ENCODE peak calls at places on chromosomes 16 and 17, in ten cellular contexts. One of them, this sample, is unnamed.
A peak's percentile ranks its signal among the peaks of the same experiment; 100 is the strongest.

GRCh38 chr17:57356722-57357391 is 100.5 kb downstream of the MSI2 start:
- DNase-seq in mammary epithelial cell: no peak
- DNase-seq in coronary artery: no peak
- DNase-seq in neural progenitor cell: peak; percentile 74
- DNase-seq in thoracic aorta: no peak
- DNase-seq in fibroblast of lung: peak; percentile 42
- DNase-seq in tibial nerve: no peak
- DNase-seq in OCI-LY7: peak; percentile 96
- DNase-seq in body of pancreas: no peak
- DNase-seq in heart right ventricle: no peak
- DNase-seq in this sample: no peak

GRCh38 chr17:79672496-79672895 is 58.2 kb upstream of the ENPP7 start:
- DNase-seq in mammary epithelial cell: no peak
- DNase-seq in coronary artery: no peak
- DNase-seq in neural progenitor cell: no peak
- DNase-seq in thoracic aorta: no peak
- DNase-seq in fibroblast of lung: no peak
- DNase-seq in tibial nerve: no peak
- DNase-seq in OCI-LY7: no peak
- DNase-seq in body of pancreas: no peak
- DNase-seq in heart right ventricle: no peak
- DNase-seq in this sample: no peak

GRCh38 chr16:15450624-15451023 is 16.2 kb downstream of the BMERB1 start:
- DNase-seq in mammary epithelial cell: no peak
- DNase-seq in coronary artery: peak; percentile 40
- DNase-seq in neural progenitor cell: no peak
- DNase-seq in thoracic aorta: no peak
- DNase-seq in fibroblast of lung: no peak
- DNase-seq in tibial nerve: no peak
- DNase-seq in OCI-LY7: no peak
- DNase-seq in body of pancreas: no peak
- DNase-seq in heart right ventricle: no peak
- DNase-seq in this sample: no peak

GRCh38 chr17:64005734-64006167 is 7.6 kb downstream of the PRR29 start:
- DNase-seq in mammary epithelial cell: no peak
- DNase-seq in coronary artery: no peak
- DNase-seq in neural progenitor cell: no peak
- DNase-seq in thoracic aorta: no peak
- DNase-seq in fibroblast of lung: no peak
- DNase-seq in tibial nerve: no peak
- DNase-seq in OCI-LY7: no peak
- DNase-seq in body of pancreas: peak; percentile 54
- DNase-seq in heart right ventricle: no peak
- DNase-seq in this sample: no peak

GRCh38 chr16:67304006-67304405 is 22.5 kb downstream of the KCTD19 start:
- DNase-seq in mammary epithelial cell: peak; percentile 11
- DNase-seq in coronary artery: no peak
- DNase-seq in neural progenitor cell: no peak
- DNase-seq in thoracic aorta: no peak
- DNase-seq in fibroblast of lung: peak; percentile 51
- DNase-seq in tibial nerve: no peak
- DNase-seq in OCI-LY7: no peak
- DNase-seq in body of pancreas: no peak
- DNase-seq in heart right ventricle: no peak
- DNase-seq in this sample: no peak

GRCh38 chr16:10859650-10860049 is 17.4 kb upstream of the CIITA start:
- DNase-seq in mammary epithelial cell: peak; percentile 90
- DNase-seq in coronary artery: no peak
- DNase-seq in neural progenitor cell: no peak
- DNase-seq in thoracic aorta: no peak
- DNase-seq in fibroblast of lung: no peak
- DNase-seq in tibial nerve: no peak
- DNase-seq in OCI-LY7: no peak
- DNase-seq in body of pancreas: no peak
- DNase-seq in heart right ventricle: no peak
- DNase-seq in this sample: peak; percentile 93

GRCh38 chr16:49556252-49557069 is 182.9 kb downstream of the C16orf78 start:
- DNase-seq in mammary epithelial cell: no peak
- DNase-seq in coronary artery: no peak
- DNase-seq in neural progenitor cell: peak; percentile 82
- DNase-seq in thoracic aorta: no peak
- DNase-seq in fibroblast of lung: peak; percentile 47
- DNase-seq in tibial nerve: no peak
- DNase-seq in OCI-LY7: peak; percentile 63
- DNase-seq in body of pancreas: no peak
- DNase-seq in heart right ventricle: no peak
- DNase-seq in this sample: no peak

GRCh38 chr17:7394452-7395191 is at the start of gene PLSCR3:
- DNase-seq in mammary epithelial cell: peak; percentile 88
- DNase-seq in coronary artery: peak; percentile 90
- DNase-seq in neural progenitor cell: peak; percentile 94
- DNase-seq in thoracic aorta: peak; percentile 41
- DNase-seq in fibroblast of lung: peak; percentile 83
- DNase-seq in tibial nerve: peak; percentile 76
- DNase-seq in OCI-LY7: peak; percentile 85
- DNase-seq in body of pancreas: peak; percentile 88
- DNase-seq in heart right ventricle: peak; percentile 89
- DNase-seq in this sample: peak; percentile 86

GRCh38 chr17:21452377-21453143 is 76.4 kb downstream of the KCNJ12 start:
- DNase-seq in mammary epithelial cell: peak; percentile 57
- DNase-seq in coronary artery: peak; percentile 75
- DNase-seq in neural progenitor cell: peak; percentile 57
- DNase-seq in thoracic aorta: no peak
- DNase-seq in fibroblast of lung: peak; percentile 68
- DNase-seq in tibial nerve: no peak
- DNase-seq in OCI-LY7: peak; percentile 5
- DNase-seq in body of pancreas: peak; percentile 65
- DNase-seq in heart right ventricle: peak; percentile 50
- DNase-seq in this sample: peak; percentile 68

GRCh38 chr17:7014995-7015586 is 2.7 kb downstream of the RNASEK start:
- DNase-seq in mammary epithelial cell: peak; percentile 80
- DNase-seq in coronary artery: no peak
- DNase-seq in neural progenitor cell: peak; percentile 21
- DNase-seq in thoracic aorta: no peak
- DNase-seq in fibroblast of lung: peak; percentile 69
- DNase-seq in tibial nerve: no peak
- DNase-seq in OCI-LY7: peak; percentile 33
- DNase-seq in body of pancreas: no peak
- DNase-seq in heart right ventricle: no peak
- DNase-seq in this sample: peak; percentile 44

GRCh38 chr16:72369273-72369672 is 197.3 kb upstream of the PMFBP1 start:
- DNase-seq in mammary epithelial cell: no peak
- DNase-seq in coronary artery: no peak
- DNase-seq in neural progenitor cell: no peak
- DNase-seq in thoracic aorta: no peak
- DNase-seq in fibroblast of lung: no peak
- DNase-seq in tibial nerve: no peak
- DNase-seq in OCI-LY7: no peak
- DNase-seq in body of pancreas: no peak
- DNase-seq in heart right ventricle: no peak
- DNase-seq in this sample: no peak

GRCh38 chr17:3800362-3801042 is 486 bp downstream of the ITGAE start:
- DNase-seq in mammary epithelial cell: no peak
- DNase-seq in coronary artery: no peak
- DNase-seq in neural progenitor cell: no peak
- DNase-seq in thoracic aorta: no peak
- DNase-seq in fibroblast of lung: no peak
- DNase-seq in tibial nerve: no peak
- DNase-seq in OCI-LY7: no peak
- DNase-seq in body of pancreas: no peak
- DNase-seq in heart right ventricle: no peak
- DNase-seq in this sample: no peak

GRCh38 chr17:27342059-27342458 is 48.1 kb downstream of the WSB1 start:
- DNase-seq in mammary epithelial cell: no peak
- DNase-seq in coronary artery: no peak
- DNase-seq in neural progenitor cell: no peak
- DNase-seq in thoracic aorta: no peak
- DNase-seq in fibroblast of lung: no peak
- DNase-seq in tibial nerve: no peak
- DNase-seq in OCI-LY7: no peak
- DNase-seq in body of pancreas: no peak
- DNase-seq in heart right ventricle: no peak
- DNase-seq in this sample: no peak

GRCh38 chr17:67628580-67629013 is 89.1 kb upstream of the NOL11 start:
- DNase-seq in mammary epithelial cell: no peak
- DNase-seq in coronary artery: no peak
- DNase-seq in neural progenitor cell: peak; percentile 19
- DNase-seq in thoracic aorta: no peak
- DNase-seq in fibroblast of lung: no peak
- DNase-seq in tibial nerve: no peak
- DNase-seq in OCI-LY7: peak; percentile 8
- DNase-seq in body of pancreas: peak; percentile 69
- DNase-seq in heart right ventricle: no peak
- DNase-seq in this sample: no peak

GRCh38 chr17:12231027-12231682 is 210.5 kb downstream of the MAP2K4 start:
- DNase-seq in mammary epithelial cell: peak; percentile 1
- DNase-seq in coronary artery: no peak
- DNase-seq in neural progenitor cell: no peak
- DNase-seq in thoracic aorta: peak; percentile 14
- DNase-seq in fibroblast of lung: peak; percentile 6
- DNase-seq in tibial nerve: no peak
- DNase-seq in OCI-LY7: no peak
- DNase-seq in body of pancreas: no peak
- DNase-seq in heart right ventricle: no peak
- DNase-seq in this sample: peak; percentile 15

GRCh38 chr16:69938981-69939820 is 11.9 kb upstream of the CLEC18A start:
- DNase-seq in mammary epithelial cell: no peak
- DNase-seq in coronary artery: no peak
- DNase-seq in neural progenitor cell: no peak
- DNase-seq in thoracic aorta: no peak
- DNase-seq in fibroblast of lung: no peak
- DNase-seq in tibial nerve: no peak
- DNase-seq in OCI-LY7: no peak
- DNase-seq in body of pancreas: no peak
- DNase-seq in heart right ventricle: no peak
- DNase-seq in this sample: no peak

GRCh38 chr16:88754912-88755744 is 29.9 kb downstream of the PIEZO1 start:
- DNase-seq in mammary epithelial cell: peak; percentile 85
- DNase-seq in coronary artery: no peak
- DNase-seq in neural progenitor cell: peak; percentile 80
- DNase-seq in thoracic aorta: no peak
- DNase-seq in fibroblast of lung: peak; percentile 77
- DNase-seq in tibial nerve: no peak
- DNase-seq in OCI-LY7: peak; percentile 43
- DNase-seq in body of pancreas: no peak
- DNase-seq in heart right ventricle: no peak
- DNase-seq in this sample: peak; percentile 92
- TF ChIP-seq CTCF in mammary epithelial cell: peak; percentile 61
- TF ChIP-seq CTCF in coronary artery: no peak
- TF ChIP-seq CTCF in neural progenitor cell: peak; percentile 68
- TF ChIP-seq CTCF in thoracic aorta: no peak
- TF ChIP-seq CTCF in fibroblast of lung: no peak
- TF ChIP-seq CTCF in tibial nerve: peak; percentile 13
- TF ChIP-seq CTCF in OCI-LY7: peak; percentile 69
- TF ChIP-seq CTCF in body of pancreas: no peak
- TF ChIP-seq CTCF in heart right ventricle: peak; percentile 18
- TF ChIP-seq CTCF in this sample: no peak

GRCh38 chr16:53518550-53519416 is 15.8 kb upstream of the AKTIP start:
- DNase-seq in mammary epithelial cell: no peak
- DNase-seq in coronary artery: no peak
- DNase-seq in neural progenitor cell: no peak
- DNase-seq in thoracic aorta: no peak
- DNase-seq in fibroblast of lung: peak; percentile 37
- DNase-seq in tibial nerve: no peak
- DNase-seq in OCI-LY7: peak; percentile 80
- DNase-seq in body of pancreas: no peak
- DNase-seq in heart right ventricle: peak; percentile 79
- DNase-seq in this sample: no peak
- H3K4me3 ChIP-seq in mammary epithelial cell: no peak overlapping the region
- H3K4me3 ChIP-seq in coronary artery: no peak overlapping the region
- H3K4me3 ChIP-seq in neural progenitor cell: no peak overlapping the region
- H3K4me3 ChIP-seq in thoracic aorta: peak overlapping the region; percentile 9
- H3K4me3 ChIP-seq in fibroblast of lung: no peak overlapping the region
- H3K4me3 ChIP-seq in tibial nerve: peak overlapping the region; percentile 21
- H3K4me3 ChIP-seq in OCI-LY7: peak overlapping the region; percentile 7
- H3K4me3 ChIP-seq in body of pancreas: no peak overlapping the region
- H3K4me3 ChIP-seq in heart right ventricle: peak overlapping the region; percentile 25
- H3K4me3 ChIP-seq in this sample: no peak overlapping the region

DNA sequence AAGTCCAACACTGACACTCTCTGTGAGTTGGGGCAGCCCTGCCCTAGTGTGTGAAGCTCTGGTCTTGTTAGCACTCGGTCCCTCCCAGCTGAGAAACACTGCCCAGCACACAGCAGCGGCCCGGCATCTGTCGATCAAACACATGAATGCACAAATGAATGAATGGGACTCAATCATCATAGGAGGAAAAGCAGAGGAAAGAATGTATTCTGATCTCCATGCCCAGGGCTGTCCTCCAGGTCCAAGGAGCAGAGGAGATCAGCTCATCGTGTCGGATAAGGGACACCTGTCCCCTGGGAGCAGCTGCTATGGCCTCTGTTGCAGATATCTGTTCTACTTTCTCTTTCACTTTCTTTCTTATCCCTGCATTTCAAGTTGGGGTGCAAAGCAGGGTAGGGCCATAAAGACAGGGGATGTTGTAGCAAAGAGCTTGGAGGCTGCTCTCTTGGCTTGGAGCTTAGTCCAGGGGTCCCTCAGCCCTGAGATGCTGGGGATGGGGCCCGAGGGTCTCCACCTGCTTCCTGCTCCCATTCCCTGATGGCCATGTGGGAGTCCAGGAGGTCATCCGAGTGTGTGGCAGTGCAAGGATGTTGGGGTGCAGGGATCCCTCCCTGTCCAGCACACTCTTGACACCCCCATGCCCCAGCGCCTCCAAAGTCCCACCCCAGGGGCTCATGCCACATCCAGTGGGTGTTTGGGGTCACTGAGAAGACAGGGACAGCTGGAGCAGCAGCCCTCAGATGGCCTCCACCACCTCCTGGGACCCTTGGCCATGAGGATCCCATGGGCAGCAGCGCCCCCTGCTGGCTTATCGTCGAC is 88.2 kb downstream of the IRF8 start:
- DNase-seq in mammary epithelial cell: no peak
- DNase-seq in coronary artery: no peak
- DNase-seq in neural progenitor cell: peak; percentile 69
- DNase-seq in thoracic aorta: no peak
- DNase-seq in fibroblast of lung: no peak
- DNase-seq in tibial nerve: no peak
- DNase-seq in OCI-LY7: peak; percentile 71
- DNase-seq in body of pancreas: peak; percentile 17
- DNase-seq in heart right ventricle: no peak
- DNase-seq in this sample: no peak
- TF ChIP-seq CTCF in mammary epithelial cell: peak; percentile 37
- TF ChIP-seq CTCF in coronary artery: no peak
- TF ChIP-seq CTCF in neural progenitor cell: peak; percentile 58
- TF ChIP-seq CTCF in thoracic aorta: peak; percentile 37
- TF ChIP-seq CTCF in fibroblast of lung: no peak
- TF ChIP-seq CTCF in tibial nerve: peak; percentile 65
- TF ChIP-seq CTCF in OCI-LY7: peak; percentile 59
- TF ChIP-seq CTCF in body of pancreas: peak; percentile 37
- TF ChIP-seq CTCF in heart right ventricle: peak; percentile 53
- TF ChIP-seq CTCF in this sample: no peak

DNA sequence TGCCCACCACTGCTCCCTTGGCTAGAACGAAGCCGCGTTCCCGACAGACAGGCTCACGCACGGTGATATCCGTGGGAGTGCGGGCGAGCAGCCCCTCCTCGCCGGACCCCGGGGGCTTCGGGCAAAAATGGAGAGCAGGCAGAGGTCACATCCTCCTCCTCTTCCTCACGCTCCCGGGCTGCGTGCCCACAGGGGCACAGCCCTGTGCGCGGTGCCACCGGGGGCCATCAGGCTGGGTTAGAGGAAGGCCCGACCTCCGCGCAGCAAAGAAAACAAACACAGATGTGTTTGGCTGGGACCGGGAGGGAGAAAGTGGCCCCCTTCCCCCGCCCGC is 519 bp upstream of the NTN1 start:
- DNase-seq in mammary epithelial cell: no peak
- DNase-seq in coronary artery: no peak
- DNase-seq in neural progenitor cell: no peak
- DNase-seq in thoracic aorta: no peak
- DNase-seq in fibroblast of lung: no peak
- DNase-seq in tibial nerve: no peak
- DNase-seq in OCI-LY7: no peak
- DNase-seq in body of pancreas: no peak
- DNase-seq in heart right ventricle: no peak
- DNase-seq in this sample: no peak
- H3K4me3 ChIP-seq in mammary epithelial cell: peak overlapping the region; percentile 75
- H3K4me3 ChIP-seq in coronary artery: peak overlapping the region; percentile 75
- H3K4me3 ChIP-seq in neural progenitor cell: peak overlapping the region; percentile 74
- H3K4me3 ChIP-seq in thoracic aorta: peak overlapping the region; percentile 90
- H3K4me3 ChIP-seq in fibroblast of lung: no peak overlapping the region
- H3K4me3 ChIP-seq in tibial nerve: peak overlapping the region; percentile 69
- H3K4me3 ChIP-seq in OCI-LY7: peak overlapping the region; percentile 68
- H3K4me3 ChIP-seq in body of pancreas: peak overlapping the region; percentile 41
- H3K4me3 ChIP-seq in heart right ventricle: peak overlapping the region; percentile 73
- H3K4me3 ChIP-seq in this sample: no peak overlapping the region

This sample was measured in epithelial cell of esophagus.